ENCODE peak calls at places on chromosomes 12 and 14, in six cellular contexts. T is amygdala; V is ACHN; B is fibroblast of pulmonary artery; I is HT-29; Q is activated CD4-positive, alpha-beta T cell treated with anti-CD3 and anti-CD28 coated beads for 48 hours. R is an unnamed sample.

GRCh38 chr12:52254180-52254964 is 20.1 kb upstream of the KRT86 start:
- DNase-seq in T (no peak), V (no peak), B (no peak), I (no peak), Q (no peak), R (no peak)

GRCh38 chr14:57068511-57068910 is 200.2 kb downstream of the EXOC5 start:
- DNase-seq in T (no peak), V (no peak), B (no peak), I (no peak), Q (no peak), R (no peak)

GRCh38 chr14:45065951-45066350 is 18.0 kb upstream of the PRPF39 start:
- DNase-seq in T (no peak), V (no peak), B (no peak), I (no peak), Q (no peak), R (no peak)

GRCh38 chr12:89384050-89384749 is 31.9 kb upstream of the DUSP6 start:
- DNase-seq in T (no peak), V (no peak), B (peak; percentile 98), I (peak; percentile 49), Q (no peak), R (no peak)

GRCh38 chr12:87280893-87281292 is 748.3 kb downstream of the C12orf50 start:
- DNase-seq in T (no peak), V (no peak), B (no peak), I (no peak), Q (no peak), R (no peak)

GRCh38 chr12:39803151-39803550 is 183.5 kb upstream of the ABCD2 start:
- DNase-seq in T (no peak), V (no peak), B (no peak), I (no peak), Q (no peak), R (no peak)

GRCh38 chr12:132602578-132603239 is 7.7 kb downstream of the LRCOL1 start:
- DNase-seq in T (no peak), V (no peak), B (no peak), I (no peak), Q (no peak), R (no peak)

GRCh38 chr14:63452796-63453195 is 90.4 kb downstream of the PPP2R5E start:
- DNase-seq in T (no peak), V (no peak), B (no peak), I (no peak), Q (no peak), R (no peak)

GRCh38 chr14:71725802-71726638 is 206.2 kb upstream of the RGS6 start:
- DNase-seq in T (no peak), V (no peak), B (peak; percentile 85), I (no peak), Q (no peak), R (no peak)

GRCh38 chr14:99735189-99736135 is 51.4 kb downstream of the CYP46A1 start:
- DNase-seq in T (no peak), V (no peak), B (no peak), I (no peak), Q (no peak), R (peak; percentile 1)

GRCh38 chr14:59202031-59202430 is 13.6 kb downstream of the DAAM1 start:
- DNase-seq in T (no peak), V (no peak), B (no peak), I (no peak), Q (no peak), R (no peak)

GRCh38 chr14:80872645-80873044 is 68.9 kb downstream of the CEP128 start:
- DNase-seq in T (no peak), V (no peak), B (no peak), I (no peak), Q (no peak), R (no peak)

GRCh38 chr12:66692170-66692569 is 13.3 kb upstream of the GRIP1 start:
- DNase-seq in T (no peak), V (no peak), B (no peak), I (no peak), Q (no peak), R (no peak)

GRCh38 chr12:6229823-6230222 is 29.6 kb downstream of the CD9 start:
- DNase-seq in T (no peak), V (no peak), B (peak; percentile 60), I (peak; percentile 64), Q (no peak), R (peak; percentile 58)

GRCh38 chr14:20714593-20715250 is 26.2 kb downstream of the ANG start:
- DNase-seq in T (no peak), V (no peak), B (peak; percentile 84), I (peak; percentile 66), Q (no peak), R (peak; percentile 36)

GRCh38 chr12:132065609-132066344 is 78.3 kb downstream of the DDX51 start:
- DNase-seq in T (no peak), V (no peak), B (no peak), I (no peak), Q (no peak), R (no peak)

GRCh38 chr12:94689002-94689645 is 38.8 kb upstream of the TMCC3 start:
- DNase-seq in T (no peak), V (no peak), B (peak; percentile 76), I (no peak), Q (no peak), R (no peak)

GRCh38 chr14:103057028-103057371 is 349 bp downstream of the CDC42BPB start:
- DNase-seq in T (no peak), V (no peak), B (peak; percentile 22), I (peak; percentile 16), Q (no peak), R (no peak)